ENCODE peak calls at places on chromosomes 7 and 10, in eight cellular contexts. One of them, this sample, is unnamed.
A peak's percentile ranks its signal among the peaks of the same experiment; 100 is the strongest.

GRCh38 chr10:129521161-129522025 is 54.4 kb downstream of the MGMT start:
- DNase-seq in smooth muscle cell of the brain vasculature: no peak
- DNase-seq in 8988T: no peak
- DNase-seq in IMR-90: no peak
- DNase-seq in NCI-H1092: no peak
- DNase-seq in CD8-positive, alpha-beta memory T cell: no peak
- DNase-seq in amniotic epithelial cell: no peak
- DNase-seq in fibroblast of mammary gland: no peak
- DNase-seq in this sample: no peak

GRCh38 chr7:123401295-123401694 is 133.1 kb downstream of the IQUB start:
- DNase-seq in smooth muscle cell of the brain vasculature: no peak
- DNase-seq in 8988T: no peak
- DNase-seq in IMR-90: no peak
- DNase-seq in NCI-H1092: no peak
- DNase-seq in CD8-positive, alpha-beta memory T cell: no peak
- DNase-seq in amniotic epithelial cell: no peak
- DNase-seq in fibroblast of mammary gland: no peak
- DNase-seq in this sample: no peak

GRCh38 chr10:110802551-110803238 is 69.0 kb upstream of the PDCD4 start:
- DNase-seq in smooth muscle cell of the brain vasculature: no peak
- DNase-seq in 8988T: no peak
- DNase-seq in IMR-90: peak; percentile 94
- DNase-seq in NCI-H1092: peak; percentile 70
- DNase-seq in CD8-positive, alpha-beta memory T cell: peak; percentile 47
- DNase-seq in amniotic epithelial cell: peak; percentile 96
- DNase-seq in fibroblast of mammary gland: peak; percentile 93
- DNase-seq in this sample: peak; percentile 85

GRCh38 chr7:117217636-117218035 is 105.2 kb downstream of the WNT2 start:
- DNase-seq in smooth muscle cell of the brain vasculature: no peak
- DNase-seq in 8988T: no peak
- DNase-seq in IMR-90: peak; percentile 82
- DNase-seq in NCI-H1092: no peak
- DNase-seq in CD8-positive, alpha-beta memory T cell: no peak
- DNase-seq in amniotic epithelial cell: peak; percentile 87
- DNase-seq in fibroblast of mammary gland: peak; percentile 74
- DNase-seq in this sample: no peak

GRCh38 chr10:6269953-6270867 is 67.5 kb downstream of the PFKFB3 start:
- DNase-seq in smooth muscle cell of the brain vasculature: no peak
- DNase-seq in 8988T: no peak
- DNase-seq in IMR-90: peak; percentile 19
- DNase-seq in NCI-H1092: no peak
- DNase-seq in CD8-positive, alpha-beta memory T cell: peak; percentile 84
- DNase-seq in amniotic epithelial cell: peak; percentile 68
- DNase-seq in fibroblast of mammary gland: no peak
- DNase-seq in this sample: peak; percentile 54

GRCh38 chr7:82241371-82241770 is 202.2 kb downstream of the CACNA2D1 start:
- DNase-seq in smooth muscle cell of the brain vasculature: no peak
- DNase-seq in 8988T: no peak
- DNase-seq in IMR-90: no peak
- DNase-seq in NCI-H1092: no peak
- DNase-seq in CD8-positive, alpha-beta memory T cell: no peak
- DNase-seq in amniotic epithelial cell: no peak
- DNase-seq in fibroblast of mammary gland: no peak
- DNase-seq in this sample: no peak

GRCh38 chr10:59362184-59362966 is at the start of gene FAM13C:
- DNase-seq in smooth muscle cell of the brain vasculature: no peak
- DNase-seq in 8988T: no peak
- DNase-seq in IMR-90: peak; percentile 63
- DNase-seq in NCI-H1092: peak; percentile 30
- DNase-seq in CD8-positive, alpha-beta memory T cell: no peak
- DNase-seq in amniotic epithelial cell: peak; percentile 49
- DNase-seq in fibroblast of mammary gland: peak; percentile 42
- DNase-seq in this sample: peak; percentile 64

GRCh38 chr10:119023553-119023868 is 6.0 kb upstream of the NANOS1 start:
- DNase-seq in smooth muscle cell of the brain vasculature: no peak
- DNase-seq in 8988T: no peak
- DNase-seq in IMR-90: no peak
- DNase-seq in NCI-H1092: no peak
- DNase-seq in CD8-positive, alpha-beta memory T cell: no peak
- DNase-seq in amniotic epithelial cell: no peak
- DNase-seq in fibroblast of mammary gland: no peak
- DNase-seq in this sample: no peak

GRCh38 chr7:138661236-138661635 is 39.9 kb downstream of the SVOPL start:
- DNase-seq in smooth muscle cell of the brain vasculature: no peak
- DNase-seq in 8988T: no peak
- DNase-seq in IMR-90: no peak
- DNase-seq in NCI-H1092: no peak
- DNase-seq in CD8-positive, alpha-beta memory T cell: no peak
- DNase-seq in amniotic epithelial cell: peak; percentile 10
- DNase-seq in fibroblast of mammary gland: no peak
- DNase-seq in this sample: no peak

GRCh38 chr10:7717767-7718166 is 14.7 kb downstream of the ITIH2 start:
- DNase-seq in smooth muscle cell of the brain vasculature: no peak
- DNase-seq in 8988T: no peak
- DNase-seq in IMR-90: no peak
- DNase-seq in NCI-H1092: no peak
- DNase-seq in CD8-positive, alpha-beta memory T cell: no peak
- DNase-seq in amniotic epithelial cell: no peak
- DNase-seq in fibroblast of mammary gland: no peak
- DNase-seq in this sample: no peak

GRCh38 chr10:109835257-109835656 is 88.1 kb downstream of the XPNPEP1 start:
- DNase-seq in smooth muscle cell of the brain vasculature: no peak
- DNase-seq in 8988T: no peak
- DNase-seq in IMR-90: no peak
- DNase-seq in NCI-H1092: no peak
- DNase-seq in CD8-positive, alpha-beta memory T cell: no peak
- DNase-seq in amniotic epithelial cell: peak; percentile 52
- DNase-seq in fibroblast of mammary gland: no peak
- DNase-seq in this sample: no peak

GRCh38 chr10:112815238-112816032 is 134.6 kb upstream of the TCF7L2 start:
- DNase-seq in smooth muscle cell of the brain vasculature: no peak
- DNase-seq in 8988T: no peak
- DNase-seq in IMR-90: peak; percentile 67
- DNase-seq in NCI-H1092: no peak
- DNase-seq in CD8-positive, alpha-beta memory T cell: no peak
- DNase-seq in amniotic epithelial cell: peak; percentile 36
- DNase-seq in fibroblast of mammary gland: peak; percentile 54
- DNase-seq in this sample: peak; percentile 80

GRCh38 chr7:155803418-155804376 is 8.6 kb downstream of the SHH start:
- DNase-seq in smooth muscle cell of the brain vasculature: no peak
- DNase-seq in 8988T: peak; percentile 83
- DNase-seq in IMR-90: no peak
- DNase-seq in NCI-H1092: no peak
- DNase-seq in CD8-positive, alpha-beta memory T cell: no peak
- DNase-seq in amniotic epithelial cell: no peak
- DNase-seq in fibroblast of mammary gland: no peak
- DNase-seq in this sample: no peak

GRCh38 chr10:101032637-101033201 is 1.7 kb downstream of the SFXN3 start:
- DNase-seq in smooth muscle cell of the brain vasculature: no peak
- DNase-seq in 8988T: no peak
- DNase-seq in IMR-90: peak; percentile 91
- DNase-seq in NCI-H1092: no peak
- DNase-seq in CD8-positive, alpha-beta memory T cell: no peak
- DNase-seq in amniotic epithelial cell: peak; percentile 83
- DNase-seq in fibroblast of mammary gland: peak; percentile 88
- DNase-seq in this sample: peak; percentile 96

GRCh38 chr7:24948739-24949138 is 31.2 kb downstream of the OSBPL3 start:
- DNase-seq in smooth muscle cell of the brain vasculature: no peak
- DNase-seq in 8988T: no peak
- DNase-seq in IMR-90: no peak
- DNase-seq in NCI-H1092: no peak
- DNase-seq in CD8-positive, alpha-beta memory T cell: no peak
- DNase-seq in amniotic epithelial cell: peak; percentile 27
- DNase-seq in fibroblast of mammary gland: peak; percentile 55
- DNase-seq in this sample: peak; percentile 48

GRCh38 chr7:99616359-99617186 is at the start of gene ZSCAN25:
- DNase-seq in smooth muscle cell of the brain vasculature: peak; percentile 70
- DNase-seq in 8988T: peak; percentile 68
- DNase-seq in IMR-90: peak; percentile 92
- DNase-seq in NCI-H1092: peak; percentile 97
- DNase-seq in CD8-positive, alpha-beta memory T cell: peak; percentile 83
- DNase-seq in amniotic epithelial cell: peak; percentile 92
- DNase-seq in fibroblast of mammary gland: peak; percentile 91
- DNase-seq in this sample: peak; percentile 93

GRCh38 chr10:34996843-34997242 is 93.3 kb downstream of the CUL2 start:
- DNase-seq in smooth muscle cell of the brain vasculature: no peak
- DNase-seq in 8988T: no peak
- DNase-seq in IMR-90: peak; percentile 16
- DNase-seq in NCI-H1092: no peak
- DNase-seq in CD8-positive, alpha-beta memory T cell: no peak
- DNase-seq in amniotic epithelial cell: peak; percentile 96
- DNase-seq in fibroblast of mammary gland: peak; percentile 48
- DNase-seq in this sample: peak; percentile 40

GRCh38 chr10:72229261-72230251 is 13.5 kb upstream of the ASCC1 start:
- DNase-seq in smooth muscle cell of the brain vasculature: peak; percentile 49
- DNase-seq in 8988T: no peak
- DNase-seq in IMR-90: peak; percentile 18
- DNase-seq in NCI-H1092: peak; percentile 30
- DNase-seq in CD8-positive, alpha-beta memory T cell: no peak
- DNase-seq in amniotic epithelial cell: peak; percentile 70
- DNase-seq in fibroblast of mammary gland: peak; percentile 49
- DNase-seq in this sample: no peak

GRCh38 chr7:88789480-88790064 is 6.0 kb downstream of the TEX47 start:
- DNase-seq in smooth muscle cell of the brain vasculature: peak; percentile 1
- DNase-seq in 8988T: no peak
- DNase-seq in IMR-90: peak; percentile 2
- DNase-seq in NCI-H1092: no peak
- DNase-seq in CD8-positive, alpha-beta memory T cell: no peak
- DNase-seq in amniotic epithelial cell: peak; percentile 1
- DNase-seq in fibroblast of mammary gland: peak; percentile 33
- DNase-seq in this sample: peak; percentile 1

GRCh38 chr7:6497637-6497905 is 49.8 kb upstream of the DAGLB start:
- DNase-seq in smooth muscle cell of the brain vasculature: no peak
- DNase-seq in 8988T: no peak
- DNase-seq in IMR-90: no peak
- DNase-seq in NCI-H1092: no peak
- DNase-seq in CD8-positive, alpha-beta memory T cell: no peak
- DNase-seq in amniotic epithelial cell: no peak
- DNase-seq in fibroblast of mammary gland: no peak
- DNase-seq in this sample: no peak

GRCh38 chr7:4343272-4344000 is 338.7 kb upstream of the FOXK1 start:
- DNase-seq in smooth muscle cell of the brain vasculature: no peak
- DNase-seq in 8988T: no peak
- DNase-seq in IMR-90: no peak
- DNase-seq in NCI-H1092: no peak
- DNase-seq in CD8-positive, alpha-beta memory T cell: no peak
- DNase-seq in amniotic epithelial cell: no peak
- DNase-seq in fibroblast of mammary gland: no peak
- DNase-seq in this sample: no peak

GRCh38 chr10:49277973-49278372 is 21.0 kb upstream of the C10orf71 start:
- DNase-seq in smooth muscle cell of the brain vasculature: no peak
- DNase-seq in 8988T: no peak
- DNase-seq in IMR-90: no peak
- DNase-seq in NCI-H1092: no peak
- DNase-seq in CD8-positive, alpha-beta memory T cell: no peak
- DNase-seq in amniotic epithelial cell: no peak
- DNase-seq in fibroblast of mammary gland: no peak
- DNase-seq in this sample: no peak

GRCh38 chr7:121547341-121548092 is 151.4 kb upstream of the FAM3C start:
- DNase-seq in smooth muscle cell of the brain vasculature: no peak
- DNase-seq in 8988T: no peak
- DNase-seq in IMR-90: peak; percentile 78
- DNase-seq in NCI-H1092: peak; percentile 60
- DNase-seq in CD8-positive, alpha-beta memory T cell: peak; percentile 40
- DNase-seq in amniotic epithelial cell: peak; percentile 76
- DNase-seq in fibroblast of mammary gland: peak; percentile 77
- DNase-seq in this sample: peak; percentile 72

GRCh38 chr10:3887885-3888476 is 103.0 kb upstream of the KLF6 start:
- DNase-seq in smooth muscle cell of the brain vasculature: no peak
- DNase-seq in 8988T: no peak
- DNase-seq in IMR-90: peak; percentile 97
- DNase-seq in NCI-H1092: no peak
- DNase-seq in CD8-positive, alpha-beta memory T cell: peak; percentile 72
- DNase-seq in amniotic epithelial cell: peak; percentile 94
- DNase-seq in fibroblast of mammary gland: peak; percentile 95
- DNase-seq in this sample: peak; percentile 99

GRCh38 chr10:121653608-121654007 is 55.4 kb upstream of the FGFR2 start:
- DNase-seq in smooth muscle cell of the brain vasculature: no peak
- DNase-seq in 8988T: no peak
- DNase-seq in IMR-90: no peak
- DNase-seq in NCI-H1092: no peak
- DNase-seq in CD8-positive, alpha-beta memory T cell: no peak
- DNase-seq in amniotic epithelial cell: no peak
- DNase-seq in fibroblast of mammary gland: no peak
- DNase-seq in this sample: no peak

GRCh38 chr10:47331954-47332353 is 9.7 kb downstream of the GDF2 start:
- DNase-seq in smooth muscle cell of the brain vasculature: no peak
- DNase-seq in 8988T: no peak
- DNase-seq in IMR-90: no peak
- DNase-seq in NCI-H1092: no peak
- DNase-seq in CD8-positive, alpha-beta memory T cell: no peak
- DNase-seq in amniotic epithelial cell: no peak
- DNase-seq in fibroblast of mammary gland: no peak
- DNase-seq in this sample: no peak

GRCh38 chr7:128057909-128058308 is 26.7 kb upstream of the LRRC4 start:
- DNase-seq in smooth muscle cell of the brain vasculature: no peak
- DNase-seq in 8988T: no peak
- DNase-seq in IMR-90: no peak
- DNase-seq in NCI-H1092: no peak
- DNase-seq in CD8-positive, alpha-beta memory T cell: no peak
- DNase-seq in amniotic epithelial cell: no peak
- DNase-seq in fibroblast of mammary gland: no peak
- DNase-seq in this sample: no peak

GRCh38 chr7:101058355-101058754 is 26.9 kb upstream of the TRIM56 start:
- DNase-seq in smooth muscle cell of the brain vasculature: no peak
- DNase-seq in 8988T: no peak
- DNase-seq in IMR-90: peak; percentile 50
- DNase-seq in NCI-H1092: no peak
- DNase-seq in CD8-positive, alpha-beta memory T cell: peak; percentile 24
- DNase-seq in amniotic epithelial cell: peak; percentile 64
- DNase-seq in fibroblast of mammary gland: peak; percentile 57
- DNase-seq in this sample: peak; percentile 63

GRCh38 chr7:85287126-85287825 is 100.4 kb upstream of the SEMA3D start:
- DNase-seq in smooth muscle cell of the brain vasculature: no peak
- DNase-seq in 8988T: no peak
- DNase-seq in IMR-90: peak; percentile 56
- DNase-seq in NCI-H1092: no peak
- DNase-seq in CD8-positive, alpha-beta memory T cell: no peak
- DNase-seq in amniotic epithelial cell: no peak
- DNase-seq in fibroblast of mammary gland: peak; percentile 43
- DNase-seq in this sample: peak; percentile 14

GRCh38 chr10:114389429-114389828 is 14.9 kb downstream of the AFAP1L2 start:
- DNase-seq in smooth muscle cell of the brain vasculature: no peak
- DNase-seq in 8988T: no peak
- DNase-seq in IMR-90: peak; percentile 52
- DNase-seq in NCI-H1092: no peak
- DNase-seq in CD8-positive, alpha-beta memory T cell: no peak
- DNase-seq in amniotic epithelial cell: peak; percentile 74
- DNase-seq in fibroblast of mammary gland: peak; percentile 66
- DNase-seq in this sample: peak; percentile 72

This sample was measured in mesenchymal stem cell.